ENCODE peak calls at places on chromosomes 13 and 19, in four cellular contexts. Y, S, E and N are unnamed samples.
A peak's percentile ranks its signal among the peaks of the same experiment; 100 is the strongest.

GRCh38 chr19:54312011-54312410 is 955 bp downstream of the LILRA5 start:
- DNase-seq in E (no peak), Y (no peak), S (no peak), N (no peak)

GRCh38 chr13:108176685-108177274 is 38.6 kb downstream of the LIG4 start:
- DNase-seq in S (peak; percentile 60), Y (peak; percentile 48), E (no peak), N (no peak)

GRCh38 chr19:40611096-40611495 is 9.9 kb downstream of the LTBP4 start:
- DNase-seq in E (no peak), S (no peak), Y (no peak), N (no peak)

GRCh38 chr13:80379245-80379644 is 38.3 kb upstream of the SPRY2 start:
- DNase-seq in S (no peak), E (no peak), Y (no peak), N (no peak)

GRCh38 chr13:51944428-51944827 is 66.8 kb downstream of the ATP7B start:
- DNase-seq in Y (no peak), S (no peak), E (no peak), N (no peak)

GRCh38 chr13:44088911-44089851 is 209.5 kb downstream of the LACC1 start:
- DNase-seq in E (no peak), S (no peak), Y (peak; percentile 24), N (no peak)

GRCh38 chr13:33172400-33172799 is 113.2 kb downstream of the STARD13 start:
- DNase-seq in E (no peak), S (no peak), Y (no peak), N (no peak)

GRCh38 chr13:98172570-98173405 is 4.3 kb downstream of the RNF113B start:
- DNase-seq in S (no peak), E (no peak), Y (no peak), N (no peak)

GRCh38 chr13:50914301-50914700 is 4.7 kb downstream of the RNASEH2B start:
- DNase-seq in Y (peak; percentile 29), E (no peak), S (no peak), N (no peak)

GRCh38 chr19:51096473-51097165 is 11.6 kb downstream of the CTU1 start:
- DNase-seq in S (peak; percentile 13), E (no peak), Y (peak; percentile 31), N (peak; percentile 49)

GRCh38 chr13:51292000-51292550 is 47.4 kb upstream of the SERPINE3 start:
- DNase-seq in E (no peak), S (no peak), Y (no peak), N (no peak)

GRCh38 chr19:49663224-49663623 is 2.4 kb downstream of the IRF3 start:
- DNase-seq in S (no peak), Y (no peak), E (no peak), N (no peak)

GRCh38 chr13:72295173-72295572 is 428.2 kb upstream of the DACH1 start:
- DNase-seq in E (no peak), Y (no peak), S (no peak), N (no peak)

GRCh38 chr13:36925603-36926002 is 5.6 kb upstream of the SMAD9 start:
- DNase-seq in E (no peak), S (no peak), Y (no peak), N (no peak)

GRCh38 chr19:6587093-6587820 is 3.7 kb downstream of the CD70 start:
- DNase-seq in S (no peak), E (no peak), Y (no peak), N (no peak)

GRCh38 chr19:28940751-28941500 is 272.0 kb downstream of the UQCRFS1 start:
- DNase-seq in E (no peak), Y (no peak), S (no peak), N (no peak)

GRCh38 chr19:40622773-40623075 is 21.6 kb downstream of the LTBP4 start:
- DNase-seq in E (no peak), Y (no peak), S (no peak), N (no peak)

GRCh38 chr13:25886438-25887214 is 165.2 kb downstream of the SHISA2 start:
- DNase-seq in E (peak; percentile 57), S (no peak), Y (peak; percentile 72), N (no peak)

GRCh38 chr19:12265921-12266704 is 28.6 kb downstream of the ZNF44 start:
- DNase-seq in S (no peak), E (no peak), Y (no peak), N (no peak)

GRCh38 chr13:59745395-59745788 is 418.3 kb downstream of the DIAPH3 start:
- DNase-seq in Y (no peak), S (no peak), E (no peak), N (no peak)

GRCh38 chr19:39362682-39363657 is 20.7 kb downstream of the SAMD4B start:
- DNase-seq in Y (no peak), E (no peak), S (no peak), N (no peak)

GRCh38 chr13:35856084-35856483 is 275.1 kb downstream of the DCLK1 start:
- DNase-seq in Y (no peak), S (no peak), E (no peak), N (no peak)

GRCh38 chr19:16381756-16382401 is 57.3 kb downstream of the KLF2 start:
- DNase-seq in S (no peak), E (no peak), Y (no peak), N (no peak)

GRCh38 chr19:44808463-44809371 is at the start of gene BCAM:
- DNase-seq in Y (no peak), S (peak; percentile 57), E (peak; percentile 13), N (peak; percentile 86)

GRCh38 chr13:109139346-109139745 is 509.9 kb downstream of the MYO16 start:
- DNase-seq in E (no peak), Y (no peak), S (no peak), N (no peak)

GRCh38 chr13:112765734-112766133 is 75.9 kb downstream of the ATP11A start:
- DNase-seq in Y (no peak), S (no peak), E (no peak), N (no peak)

GRCh38 chr13:31846984-31847752 is 107.8 kb downstream of the RXFP2 start:
- DNase-seq in Y (no peak), S (no peak), E (no peak), N (no peak)

GRCh38 chr19:55472463-55472862 is 4.0 kb upstream of the ZNF628 start:
- DNase-seq in Y (no peak), S (no peak), E (no peak), N (no peak)

GRCh38 chr19:1254081-1254527 is 5.7 kb downstream of the MIDN start:
- DNase-seq in E (no peak), S (no peak), Y (no peak), N (no peak)

GRCh38 chr19:18029617-18030338 is 21.8 kb downstream of the ARRDC2 start:
- DNase-seq in Y (no peak), S (peak; percentile 49), E (no peak), N (no peak)

GRCh38 chr13:21696865-21697448 is 26.1 kb downstream of the FGF9 start:
- DNase-seq in Y (peak; percentile 65), E (no peak), S (no peak), N (no peak)

GRCh38 chr13:22517544-22517943 is 663.2 kb upstream of the SGCG start:
- DNase-seq in Y (no peak), E (no peak), S (no peak), N (no peak)

GRCh38 chr19:4338441-4339350 is at the start of gene STAP2:
- DNase-seq in Y (no peak), S (no peak), E (no peak), N (no peak)

GRCh38 chr19:56119585-56119978 is 1.5 kb downstream of the ZNF787 start:
- DNase-seq in S (peak; percentile 85), Y (peak; percentile 13), E (no peak), N (no peak)

GRCh38 chr13:22064854-22065646 is 394.2 kb downstream of the FGF9 start:
- DNase-seq in S (no peak), Y (no peak), E (no peak), N (no peak)